ENCODE peak calls at places on chromosomes 16 and 17, in six cellular contexts. Y, N, R, P, C and Z are unnamed samples.

GRCh38 chr17:75036643-75037268 is 10.0 kb downstream of the ATP5PD start:
- DNase-seq in Y (peak), N (peak), R (no peak), P (peak), C (peak), Z (no peak)

GRCh38 chr16:84940670-84941551 is 70.4 kb downstream of the ZDHHC7 start:
- DNase-seq in Y (no peak), N (no peak), R (no peak), P (no peak), C (no peak), Z (no peak)

GRCh38 chr17:50668025-50668837 is 33.5 kb downstream of the ABCC3 start:
- DNase-seq in Y (no peak), N (peak), R (no peak), P (no peak), C (no peak), Z (no peak)

GRCh38 chr17:39177256-39177655 is 11.3 kb upstream of the ARL5C start:
- DNase-seq in Y (no peak), N (peak), R (no peak), P (no peak), C (no peak), Z (no peak)

GRCh38 chr17:65783845-65784334 is 222.4 kb upstream of the AXIN2 start:
- DNase-seq in Y (peak), N (peak), R (peak), P (peak), C (no peak), Z (peak)

GRCh38 chr17:28298449-28298848 is 20.6 kb upstream of the TMEM97 start:
- DNase-seq in Y (no peak), N (no peak), R (no peak), P (no peak), C (no peak), Z (no peak)

GRCh38 chr16:61812251-61812650 is 224.0 kb downstream of the CDH8 start:
- DNase-seq in Y (no peak), N (no peak), R (no peak), P (no peak), C (no peak), Z (no peak)

GRCh38 chr17:36152639-36153120 is 23.8 kb downstream of the TBC1D3B start:
- DNase-seq in Y (no peak), N (no peak), R (no peak), P (no peak), C (no peak), Z (no peak)

GRCh38 chr16:2425825-2426430 is 3.3 kb upstream of the CCNF start:
- DNase-seq in Y (no peak), N (no peak), R (no peak), P (no peak), C (no peak), Z (no peak)

GRCh38 chr17:78879679-78880186 is 23.3 kb downstream of the CEP295NL start:
- DNase-seq in Y (no peak), N (peak), R (no peak), P (peak), C (peak), Z (peak)

GRCh38 chr16:67305216-67306071 is 21.1 kb downstream of the KCTD19 start:
- DNase-seq in Y (no peak), N (no peak), R (no peak), P (no peak), C (no peak), Z (no peak)
- TF ChIP-seq CTCF in Y (no peak), N (no peak), R (peak), P (no peak), C (no peak), Z (no peak)

GRCh38 chr17:32266389-32267269 is 997 bp downstream of the RHBDL3 start:
- DNase-seq in Y (no peak), N (no peak), R (no peak), P (no peak), C (no peak), Z (no peak)

GRCh38 chr17:32265896-32266388 is 310 bp downstream of the RHBDL3 start:
- DNase-seq in Y (no peak), N (no peak), R (no peak), P (no peak), C (no peak), Z (no peak)

GRCh38 chr17:32268734-32269288 is 3.2 kb downstream of the RHBDL3 start:
- DNase-seq in Y (no peak), N (no peak), R (no peak), P (no peak), C (no peak), Z (no peak)

GRCh38 chr17:32269377-32269776 is 3.7 kb downstream of the RHBDL3 start:
- DNase-seq in Y (no peak), N (no peak), R (no peak), P (no peak), C (no peak), Z (no peak)

DNA sequence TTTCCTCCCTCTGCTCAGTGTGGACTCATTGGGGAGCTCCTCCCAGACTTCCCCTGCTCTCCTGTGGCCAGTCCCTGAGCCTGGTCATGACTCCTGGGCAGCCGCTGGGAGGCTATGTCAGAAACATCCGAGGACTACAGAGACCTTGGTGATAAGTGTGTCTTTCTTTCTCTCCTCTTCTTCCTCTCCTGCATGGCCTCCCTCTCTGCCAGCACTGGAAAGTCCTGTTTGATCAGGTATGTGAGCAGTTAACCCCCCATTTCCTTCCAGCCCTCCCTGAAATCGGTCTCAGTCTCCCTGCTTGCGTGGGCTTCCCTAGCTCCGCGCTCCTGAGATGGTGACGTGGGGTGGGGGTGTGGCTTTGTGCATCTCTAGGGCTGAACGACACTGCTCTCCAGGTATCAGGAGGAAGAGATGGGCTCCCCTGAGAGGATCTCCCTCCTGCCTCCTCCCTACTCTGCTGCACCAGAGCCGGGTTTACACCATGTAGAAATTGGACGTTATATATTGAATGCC is 2.1 kb downstream of the RHBDL3 start:
- DNase-seq in Y (peak), N (no peak), R (no peak), P (no peak), C (no peak), Z (no peak)
- H3K4me3 ChIP-seq in Y (no peak), N (no peak), R (no peak), P (no peak), C (peak), Z (no peak)

DNA sequence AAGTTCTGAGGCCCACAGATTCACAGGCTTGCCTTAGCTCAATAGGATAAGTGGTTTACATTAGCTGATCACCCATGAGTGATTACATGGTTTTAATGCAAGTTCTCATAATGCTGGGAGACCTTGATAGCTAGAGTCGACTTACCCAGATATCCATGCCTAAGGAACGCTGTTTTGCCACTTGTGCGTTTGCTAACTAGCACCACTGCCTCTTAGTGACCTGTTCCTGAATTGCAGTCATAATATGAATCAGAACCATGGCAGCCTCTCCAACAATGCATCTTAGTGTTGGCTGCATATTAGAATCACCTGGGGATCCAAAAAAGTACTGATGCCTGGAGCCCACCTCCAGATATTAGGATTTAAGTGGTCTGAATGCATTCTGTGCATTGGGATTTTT is 251.1 kb upstream of the CDH5 start:
- DNase-seq in Y (no peak), N (no peak), R (no peak), P (no peak), C (no peak), Z (no peak)
- TF ChIP-seq CTCF in Y (no peak), N (peak), R (no peak), P (no peak), C (no peak), Z (no peak)

GRCh38 chr17:17494499-17495447 is 1.4 kb downstream of the RASD1 start:
- DNase-seq in Y (peak), N (peak), R (no peak), P (peak), C (peak), Z (no peak)

GRCh38 chr17:17493986-17494466 is 2.2 kb downstream of the RASD1 start:
- DNase-seq in Y (no peak), N (no peak), R (no peak), P (no peak), C (no peak), Z (no peak)

GRCh38 chr17:17497065-17497844 is 1.1 kb upstream of the RASD1 start:
- DNase-seq in Y (no peak), N (no peak), R (no peak), P (no peak), C (no peak), Z (no peak)

GRCh38 chr17:17496189-17497064 is at the start of gene RASD1:
- DNase-seq in Y (peak), N (peak), R (no peak), P (peak), C (peak), Z (no peak)

GRCh38 chr17:17495448-17496188 is 577 bp downstream of the RASD1 start:
- DNase-seq in Y (peak), N (peak), R (no peak), P (peak), C (peak), Z (no peak)
- H3K4me3 ChIP-seq in Y (peak), N (peak), R (peak), P (peak), C (peak), Z (peak)

GRCh38 chr17:72639711-72640110 is 452.8 kb downstream of the SLC39A11 start:
- DNase-seq in Y (no peak), N (no peak), R (no peak), P (no peak), C (no peak), Z (no peak)
- TF ChIP-seq CTCF in Y (no peak), N (no peak), R (no peak), P (no peak), C (no peak), Z (no peak)

GRCh38 chr17:40341808-40342574 is 22.5 kb downstream of the GJD3 start:
- DNase-seq in Y (no peak), N (no peak), R (no peak), P (peak), C (peak), Z (no peak)
- H3K4me3 ChIP-seq in Y (peak), N (peak), R (peak), P (peak), C (peak), Z (peak)